ENCODE peak calls at places on chromosome 10, in nine cellular contexts. Q, K, X, H, C, R, E, F and T are unnamed samples.

GRCh38 chr10:21363753-21364104 is 161.8 kb downstream of the SKIDA1 start:
- DNase-seq in Q (no peak), K (no peak), X (no peak), H (no peak), C (no peak), R (no peak), E (no peak), F (no peak), T (no peak)

GRCh38 chr10:104038537-104038936 is 47.1 kb downstream of the COL17A1 start:
- DNase-seq in Q (no peak), K (no peak), X (no peak), H (no peak), C (no peak), R (no peak), E (no peak), F (no peak), T (no peak)

GRCh38 chr10:58326967-58327381 is 7.8 kb upstream of the UBE2D1 start:
- DNase-seq in Q (peak; percentile 12), K (no peak), X (peak; percentile 72), H (no peak), C (peak; percentile 84), R (no peak), E (no peak), F (peak; percentile 18), T (peak; percentile 73)

GRCh38 chr10:117594722-117595121 is 52.2 kb downstream of the EMX2 start:
- DNase-seq in Q (no peak), K (no peak), X (no peak), H (no peak), C (no peak), R (no peak), E (no peak), F (no peak), T (no peak)

GRCh38 chr10:21238717-21239116 is 286.8 kb downstream of the SKIDA1 start:
- DNase-seq in Q (no peak), K (no peak), X (no peak), H (no peak), C (no peak), R (no peak), E (no peak), F (no peak), T (no peak)

GRCh38 chr10:22992075-22992474 is 64.2 kb downstream of the ARMC3 start:
- DNase-seq in Q (no peak), K (no peak), X (no peak), H (no peak), C (no peak), R (no peak), E (no peak), F (no peak), T (no peak)

GRCh38 chr10:132383751-132384181 is 13.2 kb upstream of the PWWP2B start:
- DNase-seq in Q (no peak), K (no peak), X (peak; percentile 38), H (peak; percentile 6), C (peak; percentile 71), R (no peak), E (no peak), F (peak; percentile 13), T (peak; percentile 43)

GRCh38 chr10:82321734-82322133 is 446.7 kb downstream of the NRG3 start:
- DNase-seq in Q (no peak), K (no peak), X (no peak), H (no peak), C (no peak), R (no peak), E (no peak), F (no peak), T (no peak)

GRCh38 chr10:124691448-124692435 is 52.4 kb downstream of the FAM53B start:
- DNase-seq in Q (no peak), K (no peak), X (no peak), H (no peak), C (peak; percentile 59), R (no peak), E (no peak), F (no peak), T (no peak)

GRCh38 chr10:86017841-86018734 is 348.5 kb downstream of the GRID1 start:
- DNase-seq in Q (no peak), K (no peak), X (no peak), H (no peak), C (no peak), R (no peak), E (no peak), F (no peak), T (no peak)

GRCh38 chr10:87740232-87740631 is 77.8 kb downstream of the ATAD1 start:
- DNase-seq in Q (no peak), K (no peak), X (no peak), H (no peak), C (no peak), R (no peak), E (no peak), F (no peak), T (no peak)

GRCh38 chr10:76576276-76576962 is 1061.2 kb downstream of the KCNMA1 start:
- DNase-seq in Q (no peak), K (no peak), X (no peak), H (no peak), C (no peak), R (no peak), E (no peak), F (no peak), T (no peak)

GRCh38 chr10:56605043-56605442 is 244.0 kb upstream of the ZWINT start:
- DNase-seq in Q (no peak), K (no peak), X (no peak), H (no peak), C (no peak), R (no peak), E (no peak), F (no peak), T (no peak)

GRCh38 chr10:100909506-100910260 is 3.1 kb upstream of the SLF2 start:
- DNase-seq in Q (no peak), K (no peak), X (no peak), H (no peak), C (no peak), R (no peak), E (no peak), F (no peak), T (no peak)

GRCh38 chr10:110764378-110764777 is 107.3 kb upstream of the PDCD4 start:
- DNase-seq in Q (no peak), K (no peak), X (no peak), H (no peak), C (peak; percentile 10), R (no peak), E (no peak), F (no peak), T (peak; percentile 67)

GRCh38 chr10:13173619-13174018 is 12.3 kb downstream of the MCM10 start:
- DNase-seq in Q (no peak), K (no peak), X (no peak), H (no peak), C (no peak), R (no peak), E (no peak), F (no peak), T (no peak)

GRCh38 chr10:31315453-31315852 is 3.6 kb upstream of the ZEB1 start:
- DNase-seq in Q (no peak), K (no peak), X (no peak), H (no peak), C (no peak), R (no peak), E (no peak), F (no peak), T (no peak)

GRCh38 chr10:5968681-5969453 is 8.5 kb downstream of the IL15RA start:
- DNase-seq in Q (no peak), K (no peak), X (peak; percentile 28), H (no peak), C (no peak), R (peak; percentile 22), E (no peak), F (no peak), T (peak; percentile 53)
- TF ChIP-seq POLR2A in Q (no peak), K (no peak), X (no peak), H (no peak), C (no peak), R (no peak), E (no peak), F (no peak), T (no peak)

GRCh38 chr10:126906704-126907422 is 1.6 kb downstream of the DOCK1 start:
- DNase-seq in Q (no peak), K (no peak), X (peak; percentile 59), H (no peak), C (no peak), R (no peak), E (no peak), F (no peak), T (no peak)
- TF ChIP-seq EP300 in Q (no peak), K (no peak), X (no peak), H (no peak), C (no peak), R (no peak), E (no peak), F (no peak), T (no peak)

GRCh38 chr10:95236068-95236903 is 42.2 kb downstream of the ACSM6 start:
- DNase-seq in Q (no peak), K (no peak), X (no peak), H (no peak), C (no peak), R (no peak), E (no peak), F (no peak), T (no peak)
- TF ChIP-seq POLR2A in Q (no peak), K (no peak), X (no peak), H (no peak), C (no peak), R (no peak), E (no peak), F (no peak), T (no peak)

GRCh38 chr10:78542536-78542935 is 508.9 kb downstream of the RPS24 start:
- DNase-seq in Q (no peak), K (no peak), X (no peak), H (no peak), C (peak; percentile 29), R (no peak), E (no peak), F (no peak), T (peak; percentile 56)

GRCh38 chr10:78543026-78543748 is 509.5 kb downstream of the RPS24 start:
- DNase-seq in Q (no peak), K (no peak), X (no peak), H (no peak), C (no peak), R (no peak), E (no peak), F (no peak), T (peak; percentile 62)

GRCh38 chr10:78545756-78546155 is 512.1 kb downstream of the RPS24 start:
- DNase-seq in Q (no peak), K (no peak), X (no peak), H (no peak), C (no peak), R (no peak), E (no peak), F (no peak), T (no peak)

GRCh38 chr10:78544447-78545085 is 510.9 kb downstream of the RPS24 start:
- DNase-seq in Q (no peak), K (no peak), X (no peak), H (no peak), C (no peak), R (no peak), E (no peak), F (no peak), T (peak; percentile 53)

DNA sequence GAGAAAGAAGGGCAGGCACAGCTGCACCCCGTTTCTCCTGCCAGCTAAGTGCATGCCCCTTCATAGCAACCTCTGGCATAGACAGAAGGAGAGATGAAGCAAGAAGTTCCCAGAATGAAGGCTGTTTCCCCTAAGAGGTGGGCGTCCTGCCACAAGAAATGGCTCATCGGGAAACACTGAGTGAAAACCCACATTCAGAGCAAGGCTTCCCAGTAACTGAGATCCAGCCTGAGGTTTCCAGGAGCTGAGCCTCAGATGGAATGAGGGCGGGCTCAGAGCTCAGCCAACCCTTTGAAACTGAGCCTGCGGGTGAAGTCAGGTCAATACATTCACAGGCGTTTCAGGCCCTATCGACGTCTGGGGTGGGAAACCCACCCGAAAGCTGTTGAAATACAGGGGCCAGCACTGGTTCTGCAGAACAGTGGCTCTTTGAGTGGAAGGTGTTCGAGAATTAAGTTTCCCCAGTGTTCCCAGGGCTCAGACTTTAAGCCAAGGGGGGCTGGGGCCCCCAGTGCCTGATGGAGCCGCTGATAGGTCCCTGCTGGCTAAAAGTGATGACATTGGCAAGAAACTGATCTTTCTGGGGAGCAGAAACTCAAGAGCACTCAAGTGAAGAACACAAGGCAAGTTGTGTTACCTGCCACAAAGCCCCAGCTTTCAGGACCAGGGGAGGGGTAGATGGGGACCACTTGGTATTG is 510.2 kb downstream of the RPS24 start:
- DNase-seq in Q (peak; percentile 83), K (no peak), X (peak; percentile 84), H (peak; percentile 54), C (no peak), R (peak; percentile 41), E (no peak), F (peak; percentile 80), T (peak; percentile 94)
- TF ChIP-seq EP300 in Q (peak; percentile 97), K (no peak), X (peak; percentile 69), H (peak; percentile 94), C (no peak), R (peak; percentile 93), E (no peak), F (peak; percentile 99), T (peak; percentile 59)